ENCODE peak calls at places on chromosomes 16 and 17, in five cellular contexts. S is HepG2; X is stimulated activated CD4-positive, alpha-beta T cell treated with anti-CD3 and anti-CD28 coated beads, Interleukin-1b, Interleukin-23, amount 100 ng/mL, for 24 hours; V is H54; T is endothelial cell. W is an unnamed sample.

GRCh38 chr17:54404259-54404658 is 496.4 kb upstream of the TOM1L1 start:
- DNase-seq in S (no peak), X (no peak), V (no peak), T (no peak), W (no peak)

GRCh38 chr17:75205793-75206163 is 299 bp downstream of the NUP85 start:
- DNase-seq in S (no peak), X (no peak), V (no peak), T (no peak), W (no peak)

GRCh38 chr17:83125515-83126274 is 46.3 kb downstream of the METRNL start:
- DNase-seq in S (no peak), X (no peak), V (no peak), T (no peak), W (no peak)

GRCh38 chr16:1727651-1728624 is 21.9 kb downstream of the MAPK8IP3 start:
- DNase-seq in S (no peak), X (no peak), V (no peak), T (no peak), W (no peak)

GRCh38 chr16:85460983-85461813 is 151.9 kb upstream of the GSE1 start:
- DNase-seq in S (peak; percentile 39), X (no peak), V (peak; percentile 61), T (no peak), W (peak; percentile 53)

GRCh38 chr17:11719203-11719602 is 120.9 kb downstream of the DNAH9 start:
- DNase-seq in S (no peak), X (no peak), V (no peak), T (no peak), W (no peak)

GRCh38 chr16:84925773-84926372 is 85.5 kb downstream of the ZDHHC7 start:
- DNase-seq in S (no peak), X (no peak), V (no peak), T (no peak), W (no peak)

GRCh38 chr17:40827746-40828453 is 5.5 kb upstream of the KRT10 start:
- DNase-seq in S (no peak), X (no peak), V (no peak), T (no peak), W (no peak)

GRCh38 chr17:63697341-63698286 is 2.3 kb downstream of the LIMD2 start:
- DNase-seq in S (peak; percentile 45), X (no peak), V (peak; percentile 91), T (peak; percentile 56), W (peak; percentile 33)

GRCh38 chr17:71846561-71846960 is 274.3 kb upstream of the SOX9 start:
- DNase-seq in S (no peak), X (no peak), V (no peak), T (no peak), W (no peak)

GRCh38 chr17:62869885-62870580 is 61.9 kb upstream of the MARCHF10 start:
- DNase-seq in S (no peak), X (no peak), V (no peak), T (no peak), W (no peak)

GRCh38 chr16:75266738-75267630 is 15.6 kb upstream of the BCAR1 start:
- DNase-seq in S (no peak), X (no peak), V (no peak), T (no peak), W (no peak)

GRCh38 chr16:69187387-69187890 is 475 bp downstream of the SNTB2 start:
- DNase-seq in S (no peak), X (no peak), V (no peak), T (peak; percentile 44), W (peak; percentile 70)

GRCh38 chr17:73349138-73349537 is 37.3 kb upstream of the CDC42EP4 start:
- DNase-seq in S (no peak), X (no peak), V (no peak), T (no peak), W (no peak)

GRCh38 chr17:19986941-19987714 is 9.5 kb upstream of the AKAP10 start:
- DNase-seq in S (no peak), X (no peak), V (no peak), T (no peak), W (no peak)

GRCh38 chr17:7048968-7049367 is 5.1 kb upstream of the SLC16A11 start:
- DNase-seq in S (no peak), X (no peak), V (no peak), T (no peak), W (no peak)

GRCh38 chr16:48201515-48202201 is 42.4 kb upstream of the LONP2 start:
- DNase-seq in S (no peak), X (no peak), V (no peak), T (no peak), W (no peak)

GRCh38 chr16:87052506-87052905 is 264.7 kb downstream of the C16orf95 start:
- DNase-seq in S (no peak), X (no peak), V (no peak), T (no peak), W (no peak)

GRCh38 chr16:28280881-28281836 is 11.2 kb upstream of the SBK1 start:
- DNase-seq in S (no peak), X (no peak), V (no peak), T (no peak), W (no peak)

GRCh38 chr17:75589017-75589918 is 1.7 kb downstream of the MYO15B start:
- DNase-seq in S (peak; percentile 78), X (peak; percentile 96), V (peak; percentile 100), T (peak; percentile 95), W (peak; percentile 94)

W was measured in adrenal gland.